ENCODE peak calls at places on chromosomes 5 and 9, in five cellular contexts. O is AG09309, E is H7, U is stomach, J is kidney epithelial cell. W is an unnamed sample.

GRCh38 chr9:121537283-121537682 is 37.6 kb upstream of the GGTA1 start:
- DNase-seq in O (no peak), E (no peak), U (peak; percentile 33), J (no peak), W (no peak)

GRCh38 chr9:89446440-89447310 is 51.2 kb downstream of the SEMA4D start:
- DNase-seq in O (no peak), E (peak; percentile 54), U (no peak), J (no peak), W (no peak)

GRCh38 chr9:97237311-97237786 is 70.1 kb upstream of the CCDC180 start:
- DNase-seq in O (no peak), E (peak; percentile 18), U (no peak), J (no peak), W (no peak)

GRCh38 chr5:111820072-111820471 is 63.1 kb upstream of the NREP start:
- DNase-seq in O (no peak), E (no peak), U (no peak), J (no peak), W (no peak)

GRCh38 chr9:128055222-128056040 is 11.7 kb downstream of the NAIF1 start:
- DNase-seq in O (no peak), E (peak; percentile 62), U (peak; percentile 73), J (no peak), W (no peak)

GRCh38 chr9:69549310-69550202 is 122.6 kb downstream of the APBA1 start:
- DNase-seq in O (peak; percentile 23), E (peak; percentile 41), U (no peak), J (peak; percentile 21), W (no peak)

GRCh38 chr9:36802171-36802920 is 229.7 kb downstream of the MELK start:
- DNase-seq in O (no peak), E (no peak), U (no peak), J (no peak), W (no peak)

GRCh38 chr9:131697097-131697496 is 42.8 kb downstream of the RAPGEF1 start:
- DNase-seq in O (no peak), E (peak; percentile 70), U (peak; percentile 61), J (peak; percentile 62), W (peak; percentile 74)

GRCh38 chr5:178279723-178280438 is 47.3 kb upstream of the PHYKPL start:
- DNase-seq in O (peak; percentile 23), E (peak; percentile 98), U (peak; percentile 90), J (no peak), W (no peak)

GRCh38 chr5:10308844-10309243 is 1.1 kb upstream of the CMBL start:
- DNase-seq in O (no peak), E (no peak), U (no peak), J (no peak), W (no peak)

GRCh38 chr5:179599566-179599965 is 23.9 kb downstream of the HNRNPH1 start:
- DNase-seq in O (no peak), E (no peak), U (no peak), J (no peak), W (no peak)

DNA sequence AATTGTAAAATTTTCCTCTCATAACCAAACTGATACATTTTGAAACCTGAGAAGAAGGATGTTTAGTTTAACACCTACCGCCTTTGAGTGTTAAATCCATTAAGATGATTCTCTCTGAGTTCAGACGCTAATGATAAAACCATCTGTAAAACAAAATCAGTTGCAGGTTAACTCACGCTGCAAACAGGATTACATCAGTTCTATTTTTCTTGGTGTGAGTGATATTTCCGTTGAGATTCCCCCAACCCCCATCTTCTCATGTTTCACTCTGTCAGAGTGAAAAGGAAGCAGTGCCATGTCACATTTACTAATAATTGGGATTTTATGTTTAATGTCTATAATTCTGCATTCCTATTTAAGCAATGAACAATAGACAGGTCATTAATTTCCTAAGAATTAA is 146.5 kb downstream of the FANCC start:
- DNase-seq in O (no peak), E (no peak), U (no peak), J (no peak), W (peak; percentile 36)
- H3K4me3 ChIP-seq in O (no peak overlapping the region), E (no peak overlapping the region), U (no peak overlapping the region), J (no peak overlapping the region), W (no peak overlapping the region)

GRCh38 chr5:160165137-160166068 is 46.2 kb upstream of the PWWP2A start:
- DNase-seq in O (peak; percentile 96), E (peak; percentile 79), U (peak; percentile 89), J (peak; percentile 97), W (peak; percentile 89)
- H3K4me3 ChIP-seq in O (peak overlapping the region; percentile 30), E (no peak overlapping the region), U (no peak overlapping the region), J (peak overlapping the region; percentile 1), W (peak overlapping the region; percentile 47)

GRCh38 chr9:708182-708555 is 133.3 kb upstream of the DMRT1 start:
- DNase-seq in O (no peak), E (no peak), U (no peak), J (no peak), W (no peak)
- H3K4me3 ChIP-seq in O (peak overlapping the region; percentile 22), E (no peak overlapping the region), U (peak overlapping the region; percentile 38), J (no peak overlapping the region), W (peak overlapping the region; percentile 50)

DNA sequence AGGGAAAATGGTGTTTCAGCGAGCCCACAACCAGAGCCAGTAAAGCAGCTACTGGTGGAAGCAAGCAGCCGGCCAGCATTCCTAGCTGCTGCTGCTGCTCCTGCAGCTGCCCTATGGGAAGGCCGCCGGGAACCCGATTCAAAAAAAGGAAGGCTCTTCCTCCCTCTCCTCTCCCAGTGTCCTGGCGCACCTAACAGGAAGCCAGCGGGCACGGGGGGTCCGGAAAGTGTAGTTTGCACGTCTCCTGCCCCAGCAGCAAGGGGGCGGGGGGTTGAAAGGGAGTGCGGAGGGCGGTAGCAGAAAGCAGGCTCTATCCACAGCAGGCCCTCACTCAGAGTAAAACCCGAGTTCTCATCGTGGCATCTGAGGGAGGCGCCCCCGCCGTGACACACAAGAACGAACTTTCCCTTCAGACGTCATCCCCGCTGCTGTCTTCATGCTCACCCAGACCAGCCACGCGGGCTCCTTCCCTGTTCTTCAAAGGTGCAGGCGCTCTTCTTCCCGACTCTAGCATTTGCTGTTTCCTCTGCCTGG is 16.5 kb downstream of the GRXCR2 start:
- DNase-seq in O (no peak), E (peak; percentile 50), U (peak; percentile 30), J (no peak), W (no peak)
- H3K4me3 ChIP-seq in O (no peak overlapping the region), E (peak overlapping the region; percentile 52), U (peak overlapping the region; percentile 40), J (no peak overlapping the region), W (peak overlapping the region; percentile 57)

DNA sequence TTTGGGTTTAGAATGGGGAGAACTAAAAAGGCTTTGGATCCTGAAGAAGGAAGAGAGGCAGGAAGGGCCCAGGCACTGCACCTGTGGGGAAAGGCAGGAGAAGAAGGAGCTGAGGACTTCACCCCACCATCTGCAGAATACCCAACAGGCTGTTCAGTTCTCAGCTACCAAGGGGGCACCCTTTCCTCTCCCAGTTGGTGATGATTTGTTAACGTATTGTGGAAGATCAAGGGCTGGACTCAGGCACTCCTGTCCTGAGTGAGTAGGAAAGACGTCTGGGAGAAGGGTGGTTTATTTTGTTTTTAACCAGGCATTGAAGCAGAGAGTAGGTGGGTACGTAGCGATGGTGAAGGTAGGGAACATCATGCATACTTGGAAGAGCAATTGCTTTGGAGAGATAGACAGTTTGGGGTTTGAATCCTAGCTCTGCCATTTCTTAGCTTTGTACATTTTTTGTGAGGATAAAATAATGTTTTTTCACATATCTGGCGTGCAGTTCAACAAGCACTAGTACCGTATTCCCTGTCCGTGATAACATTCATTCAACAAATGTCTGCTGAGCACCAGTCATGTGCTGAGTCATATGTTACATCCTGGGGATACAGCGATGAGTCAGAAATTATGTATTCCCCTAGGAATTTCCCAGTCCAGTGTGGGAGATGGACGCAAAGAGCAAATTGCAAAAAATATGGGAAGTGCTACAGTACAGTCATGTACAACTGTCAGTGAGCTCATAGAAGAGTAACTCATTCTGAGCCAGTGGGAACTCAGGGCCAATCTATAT is 2.1 kb downstream of the MSANTD3 start:
- DNase-seq in O (peak; percentile 98), E (no peak), U (no peak), J (peak; percentile 99), W (peak; percentile 98)
- H3K4me3 ChIP-seq in O (peak overlapping the region; percentile 87), E (no peak overlapping the region), U (no peak overlapping the region), J (peak overlapping the region; percentile 67), W (peak overlapping the region; percentile 84)

DNA sequence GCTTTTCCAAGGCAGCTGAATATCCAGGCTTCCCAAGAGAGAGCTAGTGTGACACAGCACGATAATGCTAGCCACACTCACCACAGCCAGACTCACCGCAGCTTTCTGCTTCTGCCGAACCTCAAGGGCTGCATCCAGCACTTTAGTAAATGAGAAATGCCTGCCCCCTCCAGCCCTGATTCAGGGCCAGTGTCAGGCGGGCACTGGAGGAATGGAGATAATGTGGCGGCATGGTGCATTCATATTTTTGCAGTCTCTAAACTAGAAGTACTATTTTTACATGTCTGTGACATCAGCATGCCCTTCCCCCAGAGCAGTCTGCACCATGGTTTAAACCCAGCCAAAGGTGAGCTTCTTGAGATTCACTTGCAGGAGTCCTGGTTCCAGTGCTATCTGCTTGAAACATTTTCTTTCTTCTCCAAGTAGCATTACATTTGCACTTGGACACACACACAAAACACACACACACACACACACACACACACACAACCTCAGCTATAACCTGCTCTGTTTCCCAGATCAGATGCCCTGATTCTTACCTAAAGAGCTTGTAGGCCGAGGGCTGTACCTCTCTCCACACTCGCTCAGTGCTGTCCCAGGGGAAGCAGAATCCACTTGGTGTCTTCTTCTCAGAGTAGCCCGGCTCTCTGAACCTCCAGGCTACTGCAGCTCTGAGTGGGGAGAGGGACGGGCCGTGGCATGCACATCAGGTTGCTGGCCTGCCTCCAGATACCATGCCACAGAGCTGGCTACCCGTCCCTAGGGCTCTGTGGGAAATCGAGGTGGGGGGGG is at the start of gene FGF1:
- DNase-seq in O (no peak), E (no peak), U (no peak), J (no peak), W (no peak)
- H3K4me3 ChIP-seq in O (no peak within 1 kb of the TSS), E (no peak within 1 kb of the TSS), U (no peak within 1 kb of the TSS), J (no peak within 1 kb of the TSS), W (no peak within 1 kb of the TSS)

DNA sequence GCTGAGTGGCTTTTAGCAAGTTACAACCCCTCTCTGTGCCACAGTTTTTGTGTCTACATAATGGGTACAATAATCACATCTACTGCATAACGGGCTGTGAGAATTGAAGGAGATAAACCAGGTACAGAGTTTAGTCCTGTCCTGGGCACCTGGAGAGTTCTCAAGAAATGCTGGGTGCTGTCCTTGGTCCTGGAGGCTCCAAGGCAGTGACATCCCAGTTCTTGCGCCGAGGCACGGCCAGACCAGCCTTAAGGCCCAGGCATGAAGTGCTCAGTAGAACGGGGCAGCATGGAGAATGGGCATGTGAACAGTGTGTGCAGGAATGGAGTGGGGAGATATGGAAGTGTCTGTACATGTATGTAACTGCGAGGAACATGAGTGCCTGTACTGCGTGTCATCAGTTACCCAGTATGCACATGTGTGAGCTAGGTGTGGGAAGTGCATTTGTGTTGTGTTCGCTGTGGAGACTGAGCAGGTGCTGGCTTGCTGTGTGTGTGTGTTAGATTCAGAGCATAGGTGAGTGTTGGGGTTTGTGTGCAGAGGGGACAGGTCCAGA is 6.3 kb upstream of the UNC5A start:
- DNase-seq in O (no peak), E (peak; percentile 81), U (no peak), J (no peak), W (no peak)
- H3K4me3 ChIP-seq in O (no peak overlapping the region), E (no peak overlapping the region), U (no peak overlapping the region), J (no peak overlapping the region), W (no peak overlapping the region)

GRCh38 chr5:132463808-132464154 is 26.8 kb downstream of the IRF1 start:
- DNase-seq in O (no peak), E (no peak), U (no peak), J (no peak), W (no peak)
- H3K4me3 ChIP-seq in O (no peak overlapping the region), E (no peak overlapping the region), U (peak overlapping the region; percentile 11), J (no peak overlapping the region), W (no peak overlapping the region)